ENCODE peak calls at places on chromosomes 5 and 9, in nine cellular contexts. P is cardiac muscle cell; J is CD8-positive, alpha-beta memory T cell; T is psoas muscle; I is A673; U is esophagus squamous epithelium; C is small intestine; Q is uterus; S is heart right ventricle. V is an unnamed sample. For H3K4me1 and H3K9me3, the result is how much of the 10 kb centered on the place peaks cover.

GRCh38 chr9:1972672-1973071 is 42.5 kb upstream of the SMARCA2 start:
- DNase-seq in P (no peak), J (no peak), T (no peak), I (no peak), U (no peak), C (no peak), Q (no peak), S (no peak), V (no peak)

GRCh38 chr5:7991125-7991821 is 122.3 kb downstream of the MTRR start:
- DNase-seq in P (no peak), J (no peak), T (no peak), I (no peak), U (no peak), C (peak), Q (no peak), S (no peak), V (no peak)

GRCh38 chr9:110252509-110253139 is 3.7 kb downstream of the TXN start:
- DNase-seq in P (peak), J (no peak), T (no peak), I (no peak), U (no peak), C (peak), Q (no peak), S (no peak), V (no peak)

GRCh38 chr5:43769576-43770352 is 166.8 kb downstream of the NNT start:
- DNase-seq in P (peak), J (no peak), T (no peak), I (no peak), U (no peak), C (no peak), Q (peak), S (peak), V (no peak)

GRCh38 chr5:31186672-31187267 is 6.7 kb upstream of the CDH6 start:
- DNase-seq in P (peak), J (no peak), T (no peak), I (peak), U (no peak), C (peak), Q (no peak), S (no peak), V (no peak)

GRCh38 chr9:92952861-92953620 is 5.7 kb downstream of the FGD3 start:
- DNase-seq in P (peak), J (no peak), T (no peak), I (no peak), U (no peak), C (no peak), Q (no peak), S (no peak), V (no peak)

GRCh38 chr5:149938791-149939358 is 5.7 kb downstream of the PDE6A start:
- DNase-seq in P (peak), J (no peak), T (peak), I (no peak), U (no peak), C (no peak), Q (no peak), S (no peak), V (no peak)

GRCh38 chr9:121285835-121286687 is 18.1 kb downstream of the GSN start:
- DNase-seq in P (peak), J (no peak), T (peak), I (peak), U (no peak), C (no peak), Q (peak), S (peak), V (peak)

GRCh38 chr5:134873987-134874830 is at the start of gene TXNDC15:
- DNase-seq in P (peak), J (peak), T (peak), I (peak), U (peak), C (peak), Q (peak), S (peak), V (peak)

GRCh38 chr9:21504113-21504512 is 22.0 kb upstream of the IFNE start:
- DNase-seq in P (no peak), J (peak), T (no peak), I (no peak), U (no peak), C (no peak), Q (no peak), S (no peak), V (no peak)

GRCh38 chr9:95225016-95225745 is 92.3 kb downstream of the FANCC start:
- DNase-seq in P (no peak), J (no peak), T (no peak), I (no peak), U (no peak), C (no peak), Q (no peak), S (no peak), V (no peak)

GRCh38 chr9:12719431-12719830 is 26.2 kb downstream of the TYRP1 start:
- DNase-seq in P (peak), J (no peak), T (no peak), I (peak), U (no peak), C (peak), Q (no peak), S (no peak), V (no peak)

GRCh38 chr5:133359861-133360260 is 252.5 kb downstream of the FSTL4 start:
- DNase-seq in P (no peak), J (no peak), T (no peak), I (no peak), U (no peak), C (no peak), Q (no peak), S (no peak), V (no peak)

GRCh38 chr9:128438343-128439109 is 17.3 kb upstream of the ODF2 start:
- DNase-seq in P (peak), J (peak), T (peak), I (peak), U (no peak), C (peak), Q (peak), S (peak), V (peak)

GRCh38 chr5:165894916-165895315 is 2389.5 kb downstream of the MAT2B start:
- DNase-seq in P (no peak), J (no peak), T (no peak), I (no peak), U (no peak), C (peak), Q (no peak), S (no peak), V (no peak)

GRCh38 chr5:130715541-130715940 is 449.5 kb downstream of the HINT1 start:
- DNase-seq in P (no peak), J (no peak), T (no peak), I (no peak), U (no peak), C (no peak), Q (no peak), S (no peak), V (no peak)

GRCh38 chr5:36854402-36855140 is 22.0 kb upstream of the NIPBL start:
- DNase-seq in P (no peak), J (no peak), T (no peak), I (no peak), U (no peak), C (no peak), Q (no peak), S (no peak), V (no peak)

GRCh38 chr5:59813761-59814562 is 79.6 kb downstream of the PDE4D start:
- DNase-seq in P (peak), J (no peak), T (no peak), I (peak), U (no peak), C (peak), Q (no peak), S (no peak), V (no peak)

GRCh38 chr5:172463031-172463430 is 8.7 kb upstream of the SH3PXD2B start:
- DNase-seq in P (no peak), J (no peak), T (no peak), I (no peak), U (no peak), C (no peak), Q (no peak), S (no peak), V (no peak)

GRCh38 chr9:100294341-100294740 is 58.4 kb downstream of the TEX10 start:
- DNase-seq in P (peak), J (no peak), T (no peak), I (no peak), U (no peak), C (no peak), Q (no peak), S (no peak), V (no peak)

GRCh38 chr9:81634915-81635516 is 54.3 kb downstream of the TLE1 start:
- DNase-seq in P (peak), J (no peak), T (no peak), I (no peak), U (no peak), C (peak), Q (no peak), S (no peak), V (no peak)

GRCh38 chr5:109387408-109387974 is 22.3 kb downstream of the PJA2 start:
- DNase-seq in P (no peak), J (no peak), T (no peak), I (no peak), U (no peak), C (no peak), Q (no peak), S (no peak), V (no peak)

GRCh38 chr5:100479079-100479688 is 56.0 kb upstream of the FAM174A start:
- DNase-seq in P (peak), J (peak), T (no peak), I (peak), U (no peak), C (peak), Q (no peak), S (no peak), V (no peak)

GRCh38 chr9:87889065-87889881 is 6.6 kb downstream of the SPATA31E1 start:
- DNase-seq in P (no peak), J (no peak), T (no peak), I (no peak), U (no peak), C (no peak), Q (no peak), S (no peak), V (no peak)

GRCh38 chr5:36657563-36657995 is 51.2 kb downstream of the SLC1A3 start:
- DNase-seq in P (peak), J (no peak), T (peak), I (peak), U (peak), C (peak), Q (peak), S (peak), V (peak)

GRCh38 chr5:151146003-151146524 is 11.5 kb downstream of the ANXA6 start:
- DNase-seq in P (no peak), J (no peak), T (no peak), I (no peak), U (no peak), C (no peak), Q (no peak), S (no peak), V (no peak)

GRCh38 chr5:32030226-32030625 is 143.9 kb downstream of the GOLPH3 start:
- DNase-seq in P (no peak), J (no peak), T (no peak), I (peak), U (no peak), C (no peak), Q (no peak), S (no peak), V (no peak)

GRCh38 chr5:60024104-60024503 is 130.6 kb upstream of the PDE4D start:
- DNase-seq in P (no peak), J (no peak), T (no peak), I (no peak), U (no peak), C (no peak), Q (no peak), S (no peak), V (no peak)

GRCh38 chr5:103433216-103433615 is 129.4 kb downstream of the NUDT12 start:
- DNase-seq in P (no peak), J (no peak), T (no peak), I (no peak), U (no peak), C (no peak), Q (no peak), S (no peak), V (no peak)

GRCh38 chr5:102649731-102650130 is 105.4 kb upstream of the PAM start:
- DNase-seq in P (no peak), J (no peak), T (no peak), I (no peak), U (no peak), C (no peak), Q (no peak), S (no peak), V (no peak)

GRCh38 chr9:113499876-113500497 is 36.5 kb downstream of the RGS3 start:
- DNase-seq in P (no peak), J (no peak), T (no peak), I (no peak), U (no peak), C (no peak), Q (no peak), S (no peak), V (no peak)

GRCh38 chr5:42361321-42361688 is 61.9 kb upstream of the GHR start:
- DNase-seq in P (no peak), J (no peak), T (no peak), I (no peak), U (no peak), C (no peak), Q (no peak), S (no peak), V (no peak)

GRCh38 chr5:42360061-42360460 is 63.2 kb upstream of the GHR start:
- DNase-seq in P (peak), J (no peak), T (no peak), I (no peak), U (no peak), C (no peak), Q (no peak), S (no peak), V (no peak)

GRCh38 chr5:42366051-42366450 is 57.2 kb upstream of the GHR start:
- DNase-seq in P (no peak), J (no peak), T (no peak), I (no peak), U (no peak), C (no peak), Q (no peak), S (no peak), V (no peak)

GRCh38 chr5:42360641-42361320 is 62.5 kb upstream of the GHR start:
- DNase-seq in P (no peak), J (no peak), T (no peak), I (no peak), U (no peak), C (no peak), Q (no peak), S (no peak), V (no peak)
- H3K4me1 ChIP-seq in P (under half), J (under half), T (under half), I (under half), U (under half), C (under half), Q (under half), S (under half), V (under half)

DNA sequence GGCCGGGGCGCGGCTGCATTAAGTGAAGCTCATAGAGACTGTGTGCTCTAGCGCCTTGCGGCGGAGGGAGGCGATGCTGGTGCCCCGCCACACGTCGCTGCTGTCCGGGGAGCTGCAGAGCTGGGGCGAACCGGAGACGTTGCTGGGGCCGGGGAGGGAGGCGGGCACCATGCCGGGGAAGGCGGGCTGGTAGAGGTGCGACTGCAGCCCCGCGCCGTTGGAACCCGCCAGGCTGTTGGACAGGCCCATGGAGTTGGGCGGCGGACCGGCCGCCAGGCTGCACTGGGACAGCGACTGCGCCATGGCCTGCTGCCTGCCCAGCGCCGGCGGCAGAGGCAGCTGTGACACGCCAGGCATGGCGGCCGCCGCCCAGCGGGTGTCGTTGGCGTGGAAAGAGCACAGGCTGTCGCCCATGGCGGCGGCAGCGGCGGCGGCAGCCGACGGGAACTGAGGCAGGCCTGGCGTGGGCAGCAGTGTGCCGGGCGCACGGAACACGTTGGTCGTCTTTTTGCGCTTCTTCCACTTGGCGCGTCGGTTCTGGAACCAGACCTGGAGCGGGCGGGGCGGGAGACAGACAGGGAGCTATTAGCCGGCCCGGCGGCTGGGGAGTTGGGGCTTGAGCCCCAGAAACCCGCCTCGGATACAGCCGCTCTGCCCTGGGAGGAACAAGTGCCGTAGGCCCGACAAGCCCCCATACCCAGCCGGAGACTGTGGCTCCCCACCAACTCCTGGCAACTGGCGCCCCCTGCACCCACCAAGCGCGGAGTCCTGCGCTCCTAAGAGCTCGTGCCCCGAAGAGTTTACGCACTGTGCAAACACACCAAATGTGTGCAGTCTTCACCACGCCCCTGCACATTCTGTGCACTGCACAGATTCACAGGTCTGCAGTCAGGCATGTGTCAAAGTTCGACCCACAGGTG is 8.0 kb downstream of the OTP start:
- DNase-seq in P (no peak), J (no peak), T (peak), I (peak), U (no peak), C (peak), Q (no peak), S (no peak), V (no peak)
- H3K9me3 ChIP-seq in P (under half), J (under half), T (under half), I (under half), U (under half), C (under half), Q (under half), S (under half), V (under half)

GRCh38 chr9:98569070-98569469 is 139.7 kb downstream of the GABBR2 start:
- DNase-seq in P (no peak), J (no peak), T (no peak), I (no peak), U (no peak), C (no peak), Q (no peak), S (no peak), V (no peak)

GRCh38 chr9:98570663-98571440 is 137.9 kb downstream of the GABBR2 start:
- DNase-seq in P (no peak), J (no peak), T (no peak), I (no peak), U (no peak), C (no peak), Q (no peak), S (no peak), V (no peak)

GRCh38 chr9:98570055-98570454 is 138.7 kb downstream of the GABBR2 start:
- DNase-seq in P (no peak), J (no peak), T (no peak), I (no peak), U (no peak), C (no peak), Q (no peak), S (no peak), V (no peak)

GRCh38 chr9:98568234-98568922 is 140.4 kb downstream of the GABBR2 start:
- DNase-seq in P (no peak), J (no peak), T (no peak), I (no peak), U (no peak), C (no peak), Q (no peak), S (no peak), V (no peak)

DNA sequence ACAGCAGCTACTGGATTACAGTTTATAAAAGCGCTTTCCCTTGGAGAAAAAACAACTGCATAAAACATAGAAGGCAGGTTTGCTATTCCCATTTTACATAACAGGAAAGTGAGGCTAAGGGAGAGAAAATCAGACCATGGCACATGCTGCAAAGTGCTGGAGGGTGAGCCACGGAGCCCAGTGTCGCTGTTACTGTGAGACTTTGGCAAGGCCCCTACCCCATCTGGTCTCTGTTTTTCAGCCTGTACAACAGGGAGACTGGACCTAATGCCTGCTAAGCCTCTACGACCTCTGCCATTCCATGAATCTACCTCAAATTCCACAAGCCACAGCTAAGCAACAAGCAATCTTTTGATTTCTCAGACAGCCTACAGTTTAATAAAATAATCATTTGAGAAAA is 139.2 kb downstream of the GABBR2 start:
- DNase-seq in P (no peak), J (no peak), T (no peak), I (no peak), U (no peak), C (no peak), Q (no peak), S (no peak), V (no peak)
- H3K4me1 ChIP-seq in P (under half), J (under half), T (under half), I (under half), U (under half), C (under half), Q (under half), S (under half), V (under half)

GRCh38 chr5:123626051-123626450 is 114.1 kb downstream of the CSNK1G3 start:
- DNase-seq in P (no peak), J (no peak), T (no peak), I (no peak), U (no peak), C (no peak), Q (no peak), S (no peak), V (no peak)
- H3K9me3 ChIP-seq in P (under half), J (under half), T (under half), I (under half), U (under half), C (under half), Q (under half), S (under half), V (under half)

GRCh38 chr9:86464242-86464641 is 110.0 kb upstream of the TUT7 start:
- DNase-seq in P (no peak), J (no peak), T (no peak), I (no peak), U (no peak), C (no peak), Q (no peak), S (no peak), V (no peak)

GRCh38 chr9:86460211-86461002 is 106.2 kb upstream of the TUT7 start:
- DNase-seq in P (peak), J (no peak), T (no peak), I (no peak), U (no peak), C (no peak), Q (no peak), S (no peak), V (no peak)

GRCh38 chr9:86454701-86455402 is 100.6 kb upstream of the TUT7 start:
- DNase-seq in P (peak), J (no peak), T (no peak), I (no peak), U (no peak), C (no peak), Q (no peak), S (no peak), V (no peak)

GRCh38 chr9:86458456-86458855 is 104.2 kb upstream of the TUT7 start:
- DNase-seq in P (no peak), J (no peak), T (no peak), I (peak), U (no peak), C (no peak), Q (no peak), S (no peak), V (no peak)
- H3K4me1 ChIP-seq in P (under half), J (under half), T (under half), I (under half), U (under half), C (under half), Q (under half), S (under half), V (under half)

GRCh38 chr5:2901511-2901910 is 150.0 kb upstream of the IRX2 start:
- DNase-seq in P (no peak), J (no peak), T (no peak), I (no peak), U (no peak), C (no peak), Q (no peak), S (no peak), V (no peak)

GRCh38 chr5:2898661-2899060 is 147.2 kb upstream of the IRX2 start:
- DNase-seq in P (no peak), J (no peak), T (no peak), I (no peak), U (no peak), C (no peak), Q (no peak), S (no peak), V (no peak)

GRCh38 chr5:2899311-2899710 is 147.8 kb upstream of the IRX2 start:
- DNase-seq in P (no peak), J (no peak), T (no peak), I (no peak), U (no peak), C (no peak), Q (no peak), S (no peak), V (no peak)

GRCh38 chr5:2901096-2901495 is 149.6 kb upstream of the IRX2 start:
- DNase-seq in P (no peak), J (no peak), T (no peak), I (no peak), U (no peak), C (no peak), Q (no peak), S (no peak), V (no peak)

DNA sequence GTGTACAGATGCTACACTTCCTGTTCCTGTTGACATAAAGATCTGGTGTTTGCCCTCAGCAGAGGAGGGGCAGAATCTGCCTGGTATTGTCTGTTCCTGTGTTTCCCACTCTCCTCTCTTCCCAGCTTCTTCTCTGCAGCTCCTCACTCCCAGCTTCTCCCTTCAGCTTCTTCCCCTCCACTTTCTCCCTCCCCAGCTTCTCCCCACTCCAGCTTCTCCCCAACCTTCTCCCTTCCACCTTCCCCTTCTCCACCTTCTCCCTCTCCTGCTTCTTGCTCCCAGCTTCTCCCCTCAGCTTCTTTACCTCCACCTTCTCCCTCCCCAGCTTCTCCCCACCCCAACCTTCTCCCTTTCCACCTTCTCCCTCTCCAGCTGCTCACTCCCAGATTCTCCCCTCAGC is 148.9 kb upstream of the IRX2 start:
- DNase-seq in P (no peak), J (no peak), T (no peak), I (no peak), U (no peak), C (no peak), Q (no peak), S (no peak), V (no peak)
- H3K9me3 ChIP-seq in P (under half), J (under half), T (under half), I (under half), U (under half), C (under half), Q (under half), S (under half), V (under half)

V was measured in thoracic aorta.